ENCODE peak calls at places on chromosomes 4 and X, in eight cellular contexts. Q is heart right ventricle, D is psoas muscle, P is sigmoid colon, R is SK-N-SH, O is uterus, H is NB4, A is fibroblast of pulmonary artery. M is an unnamed sample.

GRCh38 chr4:183008492-183008891 is 90.6 kb upstream of the WWC2 start:
- DNase-seq in P (no peak), H (no peak), O (no peak), R (no peak), A (no peak), Q (no peak), D (no peak), M (no peak)

GRCh38 chrX:133650262-133650661 is 235.0 kb upstream of the GPC4 start:
- DNase-seq in P (no peak), D (no peak), R (no peak), A (no peak), H (no peak), Q (no peak), O (no peak), M (no peak)

GRCh38 chr4:106795326-106795725 is 240.8 kb downstream of the DKK2 start:
- DNase-seq in R (no peak), A (no peak), O (no peak), Q (no peak), P (no peak), H (no peak), D (no peak), M (no peak)

GRCh38 chr4:23958749-23959148 is 68.9 kb upstream of the PPARGC1A start:
- DNase-seq in Q (no peak), A (no peak), O (no peak), D (no peak), R (no peak), H (no peak), P (no peak), M (no peak)

GRCh38 chrX:153488231-153488914 is 6.4 kb upstream of the BGN start:
- DNase-seq in R (no peak), O (no peak), P (no peak), H (no peak), D (no peak), A (peak; percentile 62), Q (peak; percentile 47), M (no peak)

GRCh38 chr4:25779021-25779420 is 83.8 kb downstream of the SEL1L3 start:
- DNase-seq in Q (no peak), P (no peak), R (no peak), A (no peak), H (no peak), O (no peak), D (no peak), M (no peak)

GRCh38 chr4:57070461-57070860 is 39.7 kb downstream of the IGFBP7 start:
- DNase-seq in R (no peak), D (no peak), A (no peak), H (no peak), Q (no peak), P (no peak), O (no peak), M (no peak)

GRCh38 chr4:8853249-8853648 is 18.4 kb downstream of the HMX1 start:
- DNase-seq in D (peak; percentile 17), H (peak; percentile 47), Q (no peak), P (no peak), A (no peak), O (no peak), R (no peak), M (no peak)

GRCh38 chr4:17597517-17597916 is 16.9 kb upstream of the MED28 start:
- DNase-seq in H (peak; percentile 27), Q (no peak), A (peak; percentile 21), R (peak; percentile 21), O (no peak), P (no peak), D (no peak), M (peak; percentile 6)

GRCh38 chrX:63475200-63475599 is 124.1 kb upstream of the SPIN4 start:
- DNase-seq in H (no peak), O (no peak), A (peak; percentile 1), R (no peak), P (no peak), D (no peak), Q (no peak), M (no peak)

GRCh38 chrX:100681581-100681980 is 37.6 kb downstream of the SRPX2 start:
- DNase-seq in H (no peak), P (no peak), D (no peak), Q (no peak), O (no peak), A (no peak), R (no peak), M (no peak)
- H3K4me3 ChIP-seq in H (no peak overlapping the region), P (no peak overlapping the region), D (no peak overlapping the region), Q (no peak overlapping the region), O (no peak overlapping the region), A (no peak overlapping the region), R (no peak overlapping the region), M (no peak overlapping the region)

DNA sequence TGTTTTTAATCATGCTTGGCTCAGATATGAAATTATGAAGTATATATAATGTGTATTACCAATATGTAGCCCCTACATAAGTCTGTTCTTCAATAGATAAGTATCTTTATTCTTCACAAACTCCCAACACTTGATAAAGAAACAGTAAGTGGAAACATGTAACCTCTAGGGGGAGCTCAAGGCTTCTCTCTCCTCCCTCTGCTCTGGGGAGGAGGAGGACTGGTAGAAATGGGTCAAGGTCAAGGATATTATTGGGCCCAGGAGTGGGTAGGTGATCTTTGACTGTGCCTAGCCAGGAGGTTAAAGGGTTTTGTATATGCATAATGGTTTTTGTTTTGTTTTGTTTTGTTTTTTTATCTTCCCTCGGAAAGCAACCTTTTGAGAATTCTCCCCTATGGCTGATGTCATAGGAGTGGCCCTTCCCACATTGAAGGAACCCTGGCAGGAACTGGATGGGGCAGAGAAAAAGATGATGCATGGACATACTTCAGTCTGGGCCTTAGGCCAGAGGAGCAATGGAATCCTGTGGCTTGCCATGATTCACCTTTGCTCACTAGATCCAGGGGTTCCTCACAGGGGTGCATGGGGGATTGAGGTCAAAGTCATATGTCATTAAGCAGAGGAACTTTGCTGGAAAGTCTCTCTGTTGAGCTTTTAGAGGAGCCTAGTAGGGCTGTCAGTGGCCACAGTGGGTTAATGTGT is 460.3 kb downstream of the MID1IP1 start:
- DNase-seq in A (peak; percentile 44), Q (peak; percentile 13), H (peak; percentile 49), P (no peak), R (peak; percentile 25), D (no peak), O (no peak), M (peak; percentile 67)
- TF ChIP-seq CTCF in A (peak; percentile 51), Q (peak; percentile 69), H (peak; percentile 48), P (peak; percentile 20), R (peak; percentile 65), D (peak; percentile 50), O (peak; percentile 39), M (peak; percentile 55)

GRCh38 chr4:185573651-185574199 is 38.4 kb upstream of the PDLIM3 start:
- DNase-seq in Q (peak; percentile 27), P (no peak), A (peak; percentile 87), H (no peak), D (peak; percentile 83), R (peak; percentile 36), O (no peak), M (peak; percentile 55)
- H3K4me3 ChIP-seq in Q (no peak overlapping the region), P (no peak overlapping the region), A (peak overlapping the region; percentile 1), H (no peak overlapping the region), D (peak overlapping the region; percentile 69), R (no peak overlapping the region), O (no peak overlapping the region), M (no peak overlapping the region)

GRCh38 chr4:11715753-11716521 is 287.2 kb upstream of the HS3ST1 start:
- DNase-seq in D (no peak), Q (no peak), P (no peak), H (no peak), A (no peak), R (no peak), O (no peak), M (no peak)

GRCh38 chr4:11719879-11720278 is 291.2 kb upstream of the HS3ST1 start:
- DNase-seq in P (no peak), O (no peak), R (no peak), H (no peak), A (no peak), Q (no peak), D (no peak), M (no peak)

GRCh38 chr4:11722218-11722617 is 293.5 kb upstream of the HS3ST1 start:
- DNase-seq in Q (no peak), P (no peak), R (no peak), H (no peak), O (no peak), D (no peak), A (no peak), M (no peak)

GRCh38 chr4:11724731-11725130 is 296.0 kb upstream of the HS3ST1 start:
- DNase-seq in R (no peak), A (peak; percentile 52), O (no peak), P (no peak), H (no peak), Q (no peak), D (no peak), M (no peak)

GRCh38 chr4:11720292-11720691 is 291.6 kb upstream of the HS3ST1 start:
- DNase-seq in A (peak; percentile 78), R (peak; percentile 4), P (no peak), O (no peak), H (peak; percentile 42), D (no peak), Q (peak; percentile 7), M (no peak)
- TF ChIP-seq CTCF in A (peak; percentile 96), R (no peak), P (peak; percentile 60), O (peak; percentile 44), H (peak; percentile 70), D (peak; percentile 35), Q (peak; percentile 80), M (peak; percentile 43)

DNA sequence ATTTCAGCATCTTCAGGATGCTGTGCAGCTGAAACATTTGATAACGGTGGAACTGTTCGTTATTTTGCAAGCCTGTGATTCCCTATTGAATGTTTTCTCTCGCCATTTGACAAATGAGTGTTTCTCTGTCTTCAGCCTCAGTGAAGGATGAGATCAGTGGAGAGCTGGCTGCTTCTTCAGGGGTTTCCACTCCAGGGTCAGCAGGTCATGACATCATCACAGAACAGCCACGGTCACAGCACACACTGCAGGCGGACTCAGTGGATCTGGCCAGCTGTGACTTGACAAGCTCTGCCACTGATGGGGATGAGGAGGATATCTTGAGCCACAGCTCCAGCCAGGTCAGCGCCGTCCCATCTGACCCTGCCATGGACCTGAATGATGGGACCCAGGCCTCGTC is 52.6 kb downstream of the HTT start:
- DNase-seq in H (no peak), P (no peak), D (no peak), O (no peak), R (no peak), Q (no peak), A (no peak), M (no peak)
- H3K4me3 ChIP-seq in H (no peak overlapping the region), P (no peak overlapping the region), D (no peak overlapping the region), O (no peak overlapping the region), R (no peak overlapping the region), Q (no peak overlapping the region), A (no peak overlapping the region), M (no peak overlapping the region)

DNA sequence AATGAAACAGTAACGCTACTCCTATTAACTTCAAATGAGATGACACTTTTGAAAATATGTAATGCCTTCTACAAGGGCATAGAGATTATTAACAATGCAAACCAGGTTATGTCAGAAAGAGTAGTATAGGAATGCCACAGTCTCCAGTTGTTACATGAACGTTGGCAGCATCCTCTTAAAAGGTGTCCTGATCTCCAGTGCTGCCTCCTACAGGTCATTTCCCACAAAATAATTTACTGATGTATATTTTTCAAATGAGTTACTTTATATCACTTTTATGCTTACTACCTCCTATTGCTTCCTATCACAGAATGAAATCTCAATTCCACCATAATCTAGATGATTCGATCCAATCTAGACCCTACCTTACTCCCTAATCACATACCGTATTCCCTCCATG is 195.2 kb upstream of the EPHA5 start:
- DNase-seq in O (no peak), P (no peak), D (no peak), A (peak; percentile 46), R (peak; percentile 2), Q (no peak), H (peak; percentile 12), M (peak; percentile 1)
- TF ChIP-seq CTCF in O (no peak), P (no peak), D (no peak), A (peak; percentile 47), R (peak; percentile 65), Q (no peak), H (peak; percentile 19), M (peak; percentile 21)

GRCh38 chrX:1248381-1249061 is 20.1 kb upstream of the CSF2RA start:
- DNase-seq in Q (no peak), P (no peak), D (no peak), R (no peak), H (peak; percentile 60), A (no peak), O (no peak), M (no peak)
- H3K4me3 ChIP-seq in Q (peak overlapping the region; percentile 25), P (peak overlapping the region; percentile 4), D (no peak overlapping the region), R (no peak overlapping the region), H (no peak overlapping the region), A (no peak overlapping the region), O (no peak overlapping the region), M (no peak overlapping the region)